ENCODE peak calls at places on chromosomes 7 and 10, in seven cellular contexts. J is fibroblast of pulmonary artery; X is ovary; G is effector memory CD4-positive, alpha-beta T cell; Z is A549; R is OCI-LY7; A is GM12865. B is an unnamed sample.

GRCh38 chr10:79431891-79432831 is 13.3 kb downstream of the ZCCHC24 start:
- DNase-seq in A (no peak), X (no peak), G (no peak), J (no peak), R (no peak), Z (no peak), B (no peak)

GRCh38 chr10:69241575-69241974 is 21.4 kb downstream of the HKDC1 start:
- DNase-seq in R (no peak), G (no peak), X (no peak), Z (no peak), J (peak), A (no peak), B (no peak)

GRCh38 chr7:28107960-28108359 is 72.6 kb downstream of the JAZF1 start:
- DNase-seq in R (no peak), A (no peak), G (no peak), Z (no peak), J (peak), X (no peak), B (no peak)

GRCh38 chr10:33160151-33160550 is 174.3 kb downstream of the NRP1 start:
- DNase-seq in X (no peak), G (no peak), Z (no peak), A (no peak), J (no peak), R (no peak), B (no peak)

GRCh38 chr10:71431945-71432905 is 35.5 kb downstream of the CDH23 start:
- DNase-seq in J (no peak), Z (peak), G (no peak), R (no peak), X (no peak), A (no peak), B (no peak)

GRCh38 chr7:157151626-157152339 is 13.1 kb downstream of the UBE3C start:
- DNase-seq in X (no peak), R (no peak), J (no peak), G (no peak), Z (no peak), A (no peak), B (no peak)

GRCh38 chr10:27506280-27506679 is 2.2 kb downstream of the RAB18 start:
- DNase-seq in R (no peak), X (no peak), Z (no peak), J (no peak), A (no peak), G (no peak), B (no peak)

GRCh38 chr7:36207451-36208291 is 54.6 kb downstream of the EEPD1 start:
- DNase-seq in X (peak), A (no peak), Z (peak), J (peak), R (no peak), G (peak), B (peak)

GRCh38 chr7:96993980-96994379 is 11.4 kb upstream of the DLX6 start:
- DNase-seq in G (no peak), A (no peak), Z (no peak), R (no peak), J (no peak), X (no peak), B (no peak)

GRCh38 chr7:96996111-96996936 is 9.0 kb upstream of the DLX6 start:
- DNase-seq in Z (no peak), J (no peak), G (no peak), A (no peak), R (no peak), X (no peak), B (no peak)

GRCh38 chr7:96997512-96998032 is 7.8 kb upstream of the DLX6 start:
- DNase-seq in Z (no peak), X (no peak), J (no peak), R (no peak), A (no peak), G (no peak), B (no peak)

GRCh38 chr7:96996937-96997511 is 8.3 kb upstream of the DLX6 start:
- DNase-seq in Z (no peak), X (no peak), R (no peak), G (no peak), J (no peak), A (no peak), B (no peak)

DNA sequence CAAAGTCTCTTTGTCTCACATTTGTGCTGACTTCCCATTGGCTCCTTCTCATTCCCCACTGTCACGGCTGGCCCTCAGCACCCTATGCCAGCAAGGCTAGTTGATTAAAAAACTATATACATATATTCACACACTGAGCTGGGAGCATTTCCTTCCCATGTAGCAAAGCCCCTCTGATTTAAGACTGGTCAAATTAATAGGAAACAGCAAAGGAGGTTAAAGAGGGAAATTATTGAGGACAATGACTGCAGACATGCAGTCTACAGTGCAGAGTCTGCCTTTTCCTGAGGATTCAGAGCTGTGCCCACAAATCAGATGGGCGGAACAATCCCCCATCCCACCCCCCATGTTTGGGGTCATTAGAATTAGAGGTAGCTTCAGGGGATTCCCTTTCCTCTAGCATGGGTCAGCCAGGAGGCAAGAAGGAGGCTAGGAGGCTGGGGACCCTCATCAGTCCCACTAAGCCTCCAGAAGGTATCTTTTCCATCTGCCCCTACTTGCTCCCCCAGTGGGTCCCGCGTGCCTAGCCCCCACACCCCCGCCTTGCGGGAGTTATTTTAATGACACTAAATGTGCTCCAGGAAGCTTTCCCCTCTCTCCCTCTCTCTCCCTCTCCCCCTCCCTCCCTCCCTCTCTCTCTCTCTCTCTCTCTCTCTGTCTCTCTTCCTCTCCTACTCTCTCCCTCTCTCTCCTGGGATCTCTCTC is 9.8 kb upstream of the DLX6 start:
- DNase-seq in G (no peak), J (no peak), A (no peak), X (no peak), R (no peak), Z (no peak), B (no peak)
- H3K4me3 ChIP-seq in G (no peak), J (no peak), A (no peak), X (no peak), R (no peak), Z (no peak), B (no peak)

DNA sequence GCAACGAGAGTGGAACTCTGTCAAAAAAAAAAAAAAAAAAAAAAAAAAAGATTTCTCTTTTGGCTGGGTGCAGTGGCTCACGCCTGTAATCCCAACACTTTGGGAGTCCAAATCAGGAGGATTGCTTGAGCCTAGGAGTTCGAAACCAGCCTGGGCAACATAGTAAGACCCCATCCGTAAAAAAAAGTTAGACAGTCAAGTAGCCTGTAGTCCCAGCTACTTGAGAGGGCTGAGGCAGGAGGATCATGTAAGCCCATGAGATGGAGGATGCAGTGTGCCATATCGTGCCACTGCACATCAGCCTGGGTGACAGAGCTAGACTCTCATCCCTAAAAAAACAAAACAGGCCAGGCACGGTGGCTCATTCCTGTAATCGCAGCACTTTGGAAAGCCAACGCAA is 25.2 kb downstream of the PDLIM1 start:
- DNase-seq in Z (no peak), J (no peak), R (no peak), X (no peak), A (no peak), G (no peak), B (no peak)
- H3K4me3 ChIP-seq in Z (no peak), J (no peak), R (no peak), X (no peak), A (no peak), G (no peak), B (no peak)

GRCh38 chr10:125409756-125410155 is 249.4 kb upstream of the CTBP2 start:
- DNase-seq in A (no peak), X (no peak), G (no peak), Z (no peak), J (no peak), R (no peak), B (no peak)
- H3K4me3 ChIP-seq in A (no peak), X (no peak), G (no peak), Z (no peak), J (no peak), R (no peak), B (no peak)

DNA sequence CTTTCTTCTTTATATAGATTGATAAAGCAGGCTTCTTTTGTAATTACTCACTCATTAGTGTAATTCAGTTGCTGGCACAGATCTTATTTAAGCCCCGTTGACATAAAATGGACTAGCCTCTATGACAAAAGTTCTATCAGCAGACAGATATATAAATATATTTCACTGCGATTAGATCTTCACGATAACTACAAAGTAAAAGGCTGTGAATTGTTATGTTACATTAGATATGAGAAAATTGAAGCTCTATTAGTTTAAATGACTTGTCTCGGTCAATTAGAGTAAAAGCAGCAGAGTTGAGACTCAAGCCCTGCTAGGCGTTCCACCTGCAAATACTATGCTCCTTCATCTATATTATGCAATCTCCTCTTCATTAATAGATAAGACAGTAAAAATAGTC is 136.7 kb downstream of the DKK1 start:
- DNase-seq in J (no peak), G (no peak), R (no peak), Z (no peak), A (no peak), X (no peak), B (no peak)
- H3K4me3 ChIP-seq in J (no peak), G (no peak), R (no peak), Z (no peak), A (no peak), X (no peak), B (no peak)

GRCh38 chr7:2709553-2710165 is 21.7 kb downstream of the AMZ1 start:
- DNase-seq in G (peak), A (peak), J (peak), R (peak), X (peak), Z (peak), B (no peak)
- H3K4me3 ChIP-seq in G (peak), A (peak), J (no peak), R (peak), X (no peak), Z (no peak), B (no peak)

GRCh38 chr10:28841625-28842024 is 164.3 kb downstream of the BAMBI start:
- DNase-seq in J (peak), Z (no peak), X (no peak), G (no peak), R (no peak), A (no peak), B (peak)
- H3K4me3 ChIP-seq in J (no peak), Z (no peak), X (no peak), G (no peak), R (no peak), A (no peak), B (no peak)

B was measured in BJ.